ENCODE peak calls at places on chromosomes 4 and X, in ten cellular contexts. T, K, S, D, R, C, Q, W, Z and L are unnamed samples.

GRCh38 chr4:21198683-21199082 is 498.4 kb downstream of the PACRGL start:
- DNase-seq in T (no peak), K (no peak), S (no peak), D (no peak), R (no peak), C (no peak), Q (no peak), W (no peak), Z (no peak), L (no peak)

GRCh38 chr4:163251204-163251603 is 81.2 kb downstream of the NPY1R start:
- DNase-seq in T (no peak), K (no peak), S (no peak), D (no peak), R (no peak), C (no peak), Q (peak), W (peak), Z (no peak), L (peak)

GRCh38 chr4:65046496-65047101 is 623.7 kb downstream of the EPHA5 start:
- DNase-seq in T (no peak), K (no peak), S (no peak), D (no peak), R (no peak), C (no peak), Q (peak), W (peak), Z (no peak), L (peak)

GRCh38 chrX:133053854-133054565 is 42.9 kb downstream of the USP26 start:
- DNase-seq in T (no peak), K (no peak), S (no peak), D (no peak), R (no peak), C (no peak), Q (peak), W (peak), Z (peak), L (peak)

GRCh38 chr4:177699365-177700213 is 257.4 kb upstream of the AGA start:
- DNase-seq in T (no peak), K (no peak), S (no peak), D (no peak), R (no peak), C (no peak), Q (peak), W (peak), Z (no peak), L (peak)

GRCh38 chrX:2928583-2929434 is at the start of gene ARSD:
- DNase-seq in T (peak), K (peak), S (peak), D (peak), R (peak), C (peak), Q (peak), W (peak), Z (peak), L (peak)

GRCh38 chr4:13640149-13640671 is 12.7 kb upstream of the BOD1L1 start:
- DNase-seq in T (no peak), K (no peak), S (peak), D (peak), R (no peak), C (no peak), Q (peak), W (peak), Z (no peak), L (peak)

GRCh38 chr4:98566491-98567008 is 91.9 kb downstream of the TSPAN5 start:
- DNase-seq in T (no peak), K (no peak), S (peak), D (no peak), R (no peak), C (no peak), Q (no peak), W (no peak), Z (no peak), L (peak)

GRCh38 chr4:147696866-147697265 is 12.9 kb upstream of the PRMT9 start:
- DNase-seq in T (no peak), K (no peak), S (no peak), D (no peak), R (no peak), C (no peak), Q (no peak), W (no peak), Z (no peak), L (no peak)

GRCh38 chrX:105975382-105975781 is 63.1 kb downstream of the SERPINA7 start:
- DNase-seq in T (no peak), K (no peak), S (no peak), D (no peak), R (no peak), C (no peak), Q (peak), W (peak), Z (no peak), L (peak)

GRCh38 chrX:13048265-13048664 is 3.8 kb upstream of the FAM9C start:
- DNase-seq in T (no peak), K (no peak), S (no peak), D (no peak), R (no peak), C (no peak), Q (peak), W (peak), Z (no peak), L (peak)

GRCh38 chrX:20594985-20595384 is 328.3 kb upstream of the RPS6KA3 start:
- DNase-seq in T (no peak), K (no peak), S (peak), D (no peak), R (no peak), C (no peak), Q (peak), W (peak), Z (no peak), L (peak)

GRCh38 chr4:119504616-119505015 is 124.0 kb downstream of the PDE5A start:
- DNase-seq in T (no peak), K (no peak), S (no peak), D (no peak), R (no peak), C (no peak), Q (no peak), W (no peak), Z (no peak), L (no peak)

GRCh38 chr4:94758141-94758699 is 465 bp downstream of the BMPR1B start:
- DNase-seq in T (peak), K (no peak), S (peak), D (no peak), R (no peak), C (no peak), Q (peak), W (peak), Z (peak), L (peak)

DNA sequence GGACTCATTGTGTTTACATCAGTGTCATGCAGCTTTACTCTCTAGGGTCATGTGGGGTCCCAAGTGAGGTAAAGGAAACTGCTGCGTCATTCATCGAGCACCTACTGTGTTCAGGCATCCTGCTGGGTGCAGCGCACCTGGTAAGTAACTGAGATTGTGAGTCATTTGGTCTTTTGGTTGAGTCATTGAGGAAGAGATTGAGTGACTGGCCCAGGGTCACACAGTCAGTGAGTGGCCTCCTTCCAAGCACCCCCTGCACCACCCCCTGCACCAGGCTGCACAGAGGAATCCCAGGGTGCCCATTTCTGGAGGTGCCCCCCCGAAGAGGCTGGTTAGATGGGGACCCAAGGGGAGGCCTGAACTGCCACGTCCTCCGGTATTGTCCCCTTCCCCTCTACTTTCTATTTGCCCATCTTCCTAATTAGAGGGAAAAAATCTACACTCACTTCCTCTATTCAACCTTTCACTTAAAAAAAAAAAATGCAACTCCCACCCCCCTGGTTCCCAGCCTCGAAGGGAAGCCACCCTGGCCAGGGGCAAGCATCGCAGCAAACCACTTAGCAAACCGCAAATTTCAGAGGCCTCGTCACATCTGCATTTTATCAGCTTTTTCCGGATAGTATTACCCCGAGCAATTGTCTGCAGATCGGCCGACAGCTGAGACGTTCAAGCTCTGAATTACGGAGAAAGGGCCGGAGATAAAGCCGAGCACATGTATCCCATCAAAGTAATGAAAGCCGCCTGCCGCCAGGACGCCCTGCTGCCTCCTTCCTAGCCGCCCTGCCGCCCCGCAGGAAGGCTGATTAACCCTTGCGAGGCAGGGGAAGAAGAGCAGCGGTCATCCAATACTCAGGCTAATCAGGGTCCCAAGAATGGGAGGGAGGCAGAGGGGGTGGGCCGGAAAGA is 96.3 kb upstream of the MSX1 start:
- DNase-seq in T (no peak), K (no peak), S (peak), D (peak), R (no peak), C (no peak), Q (peak), W (peak), Z (no peak), L (peak)
- H3K4me3 ChIP-seq in T (no peak), K (no peak), S (no peak), D (no peak), R (no peak), C (no peak), Q (no peak), W (no peak), Z (no peak), L (no peak)

DNA sequence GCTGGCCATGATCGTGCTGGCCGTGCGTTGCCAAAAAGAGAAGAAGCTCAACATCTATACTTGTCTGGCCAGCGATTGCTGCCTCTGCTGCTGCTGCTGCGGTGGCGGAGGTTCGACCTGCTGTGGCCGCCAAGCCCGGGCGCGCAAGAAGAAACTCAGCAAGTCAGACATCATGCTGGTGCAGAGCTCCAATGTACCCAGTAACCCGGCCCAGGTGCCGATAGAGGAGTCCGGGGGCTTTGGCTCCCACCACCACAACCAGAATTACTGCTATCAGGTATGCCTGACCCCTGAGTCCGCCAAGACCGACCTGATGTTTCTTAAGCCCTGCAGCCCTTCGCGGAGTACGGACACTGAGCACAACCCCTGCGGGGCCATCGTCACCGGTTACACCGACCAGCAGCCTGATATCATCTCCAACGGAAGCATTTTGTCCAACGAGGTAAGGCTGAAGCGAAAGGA is 3.3 kb downstream of the PCDH10 start:
- DNase-seq in T (no peak), K (no peak), S (no peak), D (no peak), R (no peak), C (no peak), Q (no peak), W (no peak), Z (no peak), L (peak)
- TF ChIP-seq CTCF in T (no peak), K (no peak), S (no peak), D (no peak), R (no peak), C (no peak), Q (no peak), W (no peak), Z (no peak), L (no peak)

GRCh38 chr4:142404191-142404611 is 441.9 kb downstream of the INPP4B start:
- DNase-seq in T (no peak), K (no peak), S (peak), D (no peak), R (no peak), C (peak), Q (peak), W (peak), Z (peak), L (peak)
- H3K4me3 ChIP-seq in T (no peak), K (peak), S (peak), D (peak), R (peak), C (peak), Q (peak), W (peak), Z (no peak), L (peak)

GRCh38 chr4:186300659-186301377 is 34.8 kb downstream of the F11 start:
- DNase-seq in T (no peak), K (no peak), S (no peak), D (no peak), R (no peak), C (no peak), Q (no peak), W (no peak), Z (no peak), L (no peak)

GRCh38 chr4:186297013-186297645 is 31.1 kb downstream of the F11 start:
- DNase-seq in T (peak), K (peak), S (peak), D (peak), R (no peak), C (no peak), Q (peak), W (peak), Z (peak), L (peak)

GRCh38 chr4:186299291-186299690 is 33.3 kb downstream of the F11 start:
- DNase-seq in T (no peak), K (no peak), S (no peak), D (no peak), R (no peak), C (no peak), Q (no peak), W (no peak), Z (no peak), L (no peak)

GRCh38 chr4:186296481-186296880 is 30.5 kb downstream of the F11 start:
- DNase-seq in T (no peak), K (no peak), S (no peak), D (no peak), R (no peak), C (no peak), Q (no peak), W (no peak), Z (no peak), L (no peak)

GRCh38 chr4:186298034-186298647 is 32.2 kb downstream of the F11 start:
- DNase-seq in T (no peak), K (no peak), S (no peak), D (no peak), R (no peak), C (no peak), Q (no peak), W (no peak), Z (no peak), L (no peak)
- TF ChIP-seq CTCF in T (no peak), K (no peak), S (no peak), D (no peak), R (no peak), C (no peak), Q (no peak), W (no peak), Z (no peak), L (no peak)

GRCh38 chr4:3083732-3084131 is 9.3 kb downstream of the HTT start:
- DNase-seq in T (no peak), K (no peak), S (no peak), D (no peak), R (no peak), C (no peak), Q (no peak), W (no peak), Z (no peak), L (no peak)

GRCh38 chr4:3075652-3075981 is 1.1 kb downstream of the HTT start:
- DNase-seq in T (no peak), K (no peak), S (no peak), D (no peak), R (no peak), C (no peak), Q (no peak), W (no peak), Z (no peak), L (no peak)

GRCh38 chr4:3077796-3078195 is 3.3 kb downstream of the HTT start:
- DNase-seq in T (no peak), K (no peak), S (no peak), D (no peak), R (no peak), C (no peak), Q (no peak), W (no peak), Z (no peak), L (no peak)

GRCh38 chr4:3082915-3083515 is 8.5 kb downstream of the HTT start:
- DNase-seq in T (no peak), K (no peak), S (no peak), D (no peak), R (no peak), C (no peak), Q (no peak), W (no peak), Z (no peak), L (no peak)

GRCh38 chr4:3079694-3080123 is 5.2 kb downstream of the HTT start:
- DNase-seq in T (no peak), K (no peak), S (no peak), D (no peak), R (no peak), C (no peak), Q (no peak), W (no peak), Z (no peak), L (no peak)
- H3K4me3 ChIP-seq in T (no peak), K (no peak), S (no peak), D (no peak), R (no peak), C (no peak), Q (no peak), W (no peak), Z (no peak), L (no peak)

DNA sequence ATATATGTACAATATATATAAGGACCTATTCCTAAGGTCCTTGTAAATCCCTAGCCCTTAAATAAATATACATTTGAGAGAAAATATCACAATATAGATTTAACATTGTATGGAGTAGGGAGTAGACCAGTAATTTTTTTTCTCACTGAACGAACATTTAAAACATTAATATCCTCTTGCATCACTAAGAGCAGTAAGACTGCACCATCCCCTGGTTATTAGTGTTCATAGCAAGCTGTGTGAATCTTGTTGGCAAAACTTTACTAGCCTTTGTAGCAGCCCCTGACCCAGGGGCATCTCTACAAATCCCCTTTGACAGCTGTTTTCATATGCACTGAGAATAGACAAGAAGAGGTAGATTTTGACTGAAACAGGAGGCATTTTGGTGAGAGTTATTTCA is 146.5 kb downstream of the IL1RAPL2 start:
- DNase-seq in T (no peak), K (no peak), S (no peak), D (no peak), R (no peak), C (no peak), Q (peak), W (peak), Z (no peak), L (peak)
- TF ChIP-seq CTCF in T (no peak), K (no peak), S (no peak), D (no peak), R (no peak), C (no peak), Q (peak), W (no peak), Z (no peak), L (peak)